ENCODE peak calls at places on chromosomes 3 and 15, in four cellular contexts. F, K, Q and U are unnamed samples.

GRCh38 chr3:47636225-47636624 is 57.6 kb upstream of the CSPG5 start:
- DNase-seq in Q (no peak), F (no peak), K (no peak), U (no peak)

GRCh38 chr15:22811640-22812039 is 25.2 kb downstream of the NIPA1 start:
- DNase-seq in F (no peak), K (peak; percentile 38), Q (no peak), U (no peak)

GRCh38 chr3:188788621-188789081 is 383.1 kb upstream of the TPRG1 start:
- DNase-seq in F (no peak), Q (no peak), K (no peak), U (peak; percentile 73)

GRCh38 chr3:37256447-37256846 is 82.1 kb upstream of the LRRFIP2 start:
- DNase-seq in K (no peak), F (no peak), Q (no peak), U (no peak)

GRCh38 chr3:11570789-11571495 is 72.8 kb downstream of the VGLL4 start:
- DNase-seq in K (no peak), Q (no peak), F (no peak), U (peak; percentile 73)

GRCh38 chr3:69012111-69012835 is 1.2 kb downstream of the EOGT start:
- DNase-seq in K (peak; percentile 29), F (no peak), Q (no peak), U (no peak)

GRCh38 chr3:11078826-11079520 is 75.3 kb upstream of the HRH1 start:
- DNase-seq in F (no peak), K (no peak), Q (no peak), U (peak; percentile 80)

GRCh38 chr3:64267774-64268604 is 42.7 kb upstream of the PRICKLE2 start:
- DNase-seq in Q (no peak), F (no peak), K (peak; percentile 75), U (no peak)

GRCh38 chr3:120280566-120280965 is 4.5 kb downstream of the GPR156 start:
- DNase-seq in Q (no peak), F (no peak), K (no peak), U (no peak)

GRCh38 chr3:138493804-138494606 is 59.6 kb downstream of the ESYT3 start:
- DNase-seq in K (no peak), Q (no peak), F (no peak), U (no peak)